ENCODE peak calls at places on chromosomes 1 and 21, in six cellular contexts. V is K562, J is SK-N-SH, N is H1, R is HCT116, T is HepG2. X is an unnamed sample.

GRCh38 chr1:63886348-63886747 is 112.5 kb downstream of the ROR1 start:
- DNase-seq in V (no peak), J (no peak), N (no peak), R (no peak), T (no peak), X (no peak)

GRCh38 chr1:109369167-109369746 is 28.5 kb downstream of the SORT1 start:
- DNase-seq in V (no peak), J (no peak), N (no peak), R (no peak), T (no peak), X (no peak)

GRCh38 chr21:35223480-35224156 is 174.5 kb upstream of the RUNX1 start:
- DNase-seq in V (no peak), J (no peak), N (no peak), R (no peak), T (no peak), X (no peak)

GRCh38 chr1:156625436-156626078 is 6.3 kb downstream of the HAPLN2 start:
- DNase-seq in V (peak), J (peak), N (peak), R (no peak), T (no peak), X (no peak)

GRCh38 chr1:53581476-53581875 is 122.3 kb downstream of the DMRTB1 start:
- DNase-seq in V (no peak), J (no peak), N (no peak), R (no peak), T (no peak), X (no peak)

GRCh38 chr1:8077120-8077573 is 51.0 kb upstream of the ERRFI1 start:
- DNase-seq in V (peak), J (no peak), N (no peak), R (peak), T (peak), X (no peak)

GRCh38 chr1:235852887-235853286 is 13.8 kb downstream of the LYST start:
- DNase-seq in V (no peak), J (no peak), N (no peak), R (no peak), T (no peak), X (no peak)

GRCh38 chr1:156097499-156098178 is 15.4 kb upstream of the MEX3A start:
- DNase-seq in V (no peak), J (no peak), N (no peak), R (no peak), T (no peak), X (no peak)

GRCh38 chr1:147641695-147642592 is 28.4 kb downstream of the ACP6 start:
- DNase-seq in V (peak), J (peak), N (peak), R (peak), T (peak), X (peak)

GRCh38 chr1:212669102-212669501 is 30.5 kb downstream of the BATF3 start:
- DNase-seq in V (no peak), J (peak), N (peak), R (peak), T (peak), X (no peak)

GRCh38 chr1:53134961-53135734 is 7.3 kb downstream of the SLC1A7 start:
- DNase-seq in V (peak), J (no peak), N (no peak), R (no peak), T (no peak), X (no peak)

GRCh38 chr1:32791881-32792280 is 25.3 kb downstream of the YARS1 start:
- DNase-seq in V (no peak), J (no peak), N (no peak), R (no peak), T (no peak), X (no peak)

GRCh38 chr1:5570931-5571330 is 421.3 kb downstream of the NPHP4 start:
- DNase-seq in V (no peak), J (no peak), N (no peak), R (no peak), T (no peak), X (no peak)

GRCh38 chr1:32830092-32830852 is 12.8 kb downstream of the S100PBP start:
- DNase-seq in V (no peak), J (no peak), N (no peak), R (no peak), T (no peak), X (no peak)

GRCh38 chr1:218900621-218901020 is 273.1 kb upstream of the LYPLAL1 start:
- DNase-seq in V (no peak), J (no peak), N (no peak), R (no peak), T (no peak), X (no peak)

GRCh38 chr1:111738436-111739221 is 566 bp downstream of the INKA2 start:
- DNase-seq in V (peak), J (peak), N (peak), R (peak), T (peak), X (no peak)

GRCh38 chr1:156667968-156668709 is 9.1 kb downstream of the NES start:
- DNase-seq in V (no peak), J (no peak), N (peak), R (no peak), T (no peak), X (no peak)

GRCh38 chr21:34886554-34887385 is 162.3 kb downstream of the RUNX1 start:
- DNase-seq in V (peak), J (peak), N (peak), R (no peak), T (no peak), X (no peak)

GRCh38 chr1:220751130-220751529 is 3.0 kb downstream of the MTARC2 start:
- DNase-seq in V (no peak), J (no peak), N (no peak), R (no peak), T (no peak), X (no peak)

GRCh38 chr1:197806718-197807117 is 31.4 kb upstream of the DENND1B start:
- DNase-seq in V (no peak), J (no peak), N (no peak), R (no peak), T (no peak), X (no peak)

GRCh38 chr1:24309762-24310485 is 9.2 kb upstream of the GRHL3 start:
- DNase-seq in V (no peak), J (no peak), N (no peak), R (no peak), T (no peak), X (no peak)

GRCh38 chr21:45541221-45542039 is 810 bp downstream of the SLC19A1 start:
- DNase-seq in V (peak), J (peak), N (peak), R (peak), T (no peak), X (no peak)

GRCh38 chr1:115373305-115373704 is 35.3 kb upstream of the NGF start:
- DNase-seq in V (no peak), J (no peak), N (no peak), R (no peak), T (no peak), X (no peak)

GRCh38 chr1:31483012-31483946 is 70.3 kb downstream of the SERINC2 start:
- DNase-seq in V (no peak), J (no peak), N (no peak), R (no peak), T (no peak), X (no peak)

GRCh38 chr1:214165850-214166374 is 115.0 kb upstream of the SMYD2 start:
- DNase-seq in V (no peak), J (peak), N (no peak), R (no peak), T (no peak), X (no peak)

GRCh38 chr1:20343149-20343936 is 52.7 kb downstream of the VWA5B1 start:
- DNase-seq in V (peak), J (peak), N (peak), R (no peak), T (no peak), X (no peak)

GRCh38 chr1:72197786-72198185 is 84.6 kb downstream of the NEGR1 start:
- DNase-seq in V (no peak), J (no peak), N (no peak), R (no peak), T (no peak), X (no peak)

GRCh38 chr1:20476260-20477038 is 9.6 kb downstream of the CAMK2N1 start:
- DNase-seq in V (peak), J (peak), N (peak), R (no peak), T (peak), X (no peak)

GRCh38 chr1:218383681-218384080 is 38.5 kb downstream of the TGFB2 start:
- DNase-seq in V (no peak), J (no peak), N (no peak), R (no peak), T (no peak), X (no peak)

GRCh38 chr1:212368073-212368484 is 46.6 kb downstream of the PACC1 start:
- DNase-seq in V (peak), J (peak), N (peak), R (peak), T (peak), X (peak)

GRCh38 chr1:201015551-201016091 is 7.9 kb downstream of the KIF21B start:
- DNase-seq in V (peak), J (peak), N (no peak), R (no peak), T (no peak), X (no peak)

GRCh38 chr1:201016943-201017827 is 6.3 kb downstream of the KIF21B start:
- DNase-seq in V (no peak), J (peak), N (no peak), R (no peak), T (no peak), X (no peak)

GRCh38 chr1:201016211-201016651 is 7.3 kb downstream of the KIF21B start:
- DNase-seq in V (peak), J (peak), N (no peak), R (no peak), T (no peak), X (no peak)

GRCh38 chr1:201019321-201019977 is 4.1 kb downstream of the KIF21B start:
- DNase-seq in V (peak), J (no peak), N (no peak), R (peak), T (peak), X (no peak)

GRCh38 chr1:201017828-201018163 is 5.7 kb downstream of the KIF21B start:
- DNase-seq in V (no peak), J (no peak), N (no peak), R (no peak), T (no peak), X (no peak)
- H3K27ac ChIP-seq in V (no peak), J (no peak), N (no peak), R (no peak), T (no peak), X (no peak)

GRCh38 chr1:209800984-209801834 is 4.7 kb downstream of the IRF6 start:
- DNase-seq in V (no peak), J (peak), N (no peak), R (no peak), T (no peak), X (no peak)
- TF ChIP-seq SIN3A in V (no peak), J (no peak), N (no peak), R (no peak), T (no peak), X (no peak)

GRCh38 chr1:94299627-94300552 is 62.5 kb upstream of the ARHGAP29 start:
- DNase-seq in V (no peak), J (no peak), N (no peak), R (peak), T (peak), X (no peak)

GRCh38 chr1:94298861-94299260 is 61.5 kb upstream of the ARHGAP29 start:
- DNase-seq in V (no peak), J (no peak), N (no peak), R (no peak), T (peak), X (no peak)

GRCh38 chr1:94301186-94301585 is 63.8 kb upstream of the ARHGAP29 start:
- DNase-seq in V (no peak), J (no peak), N (no peak), R (no peak), T (no peak), X (no peak)

GRCh38 chr1:94302497-94302896 is 65.1 kb upstream of the ARHGAP29 start:
- DNase-seq in V (no peak), J (no peak), N (no peak), R (no peak), T (no peak), X (no peak)

GRCh38 chr1:94300731-94301130 is 63.3 kb upstream of the ARHGAP29 start:
- DNase-seq in V (no peak), J (no peak), N (no peak), R (no peak), T (no peak), X (no peak)
- H3K27ac ChIP-seq in V (no peak), J (no peak), N (no peak), R (peak), T (no peak), X (peak)

DNA sequence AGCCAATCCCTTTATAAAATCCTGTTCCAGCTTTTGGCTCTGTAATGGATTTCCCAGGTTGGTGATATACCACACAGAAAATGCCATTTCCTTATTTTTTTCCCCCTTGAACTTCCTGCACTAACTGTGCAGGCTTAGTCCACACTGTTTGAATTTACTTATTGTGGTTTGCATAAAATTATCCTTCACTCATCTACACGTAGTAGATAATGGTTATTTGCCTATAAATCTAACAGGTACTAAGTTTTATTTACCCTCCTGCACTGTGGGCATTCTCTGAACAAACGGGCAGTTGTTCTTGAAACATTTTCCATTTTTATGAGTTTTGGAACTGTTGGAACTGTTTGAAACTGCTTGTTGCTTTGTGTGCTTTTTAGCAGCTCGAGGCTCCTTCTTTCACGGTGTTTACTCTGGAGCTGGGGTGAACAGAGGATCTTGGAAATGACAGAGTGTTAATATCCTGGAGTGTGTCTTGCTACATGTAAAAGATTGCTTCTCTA is 23.0 kb upstream of the KIFAP3 start:
- DNase-seq in V (no peak), J (no peak), N (no peak), R (no peak), T (no peak), X (no peak)
- TF ChIP-seq SIN3A in V (no peak), J (no peak), N (no peak), R (no peak), T (no peak), X (no peak)

GRCh38 chr1:225880636-225881035 is 1.5 kb downstream of the TMEM63A start:
- DNase-seq in V (no peak), J (no peak), N (no peak), R (no peak), T (peak), X (no peak)
- H3K27ac ChIP-seq in V (peak), J (no peak), N (no peak), R (no peak), T (peak), X (peak)

GRCh38 chr1:206588492-206588891 is 23.8 kb downstream of the EIF2D start:
- DNase-seq in V (no peak), J (no peak), N (no peak), R (no peak), T (no peak), X (no peak)
- TF ChIP-seq SIN3A in V (no peak), J (no peak), N (no peak), R (no peak), T (no peak), X (no peak)

GRCh38 chr1:12146343-12147112 is 20.3 kb upstream of the TNFRSF1B start:
- DNase-seq in V (no peak), J (no peak), N (no peak), R (no peak), T (no peak), X (no peak)

GRCh38 chr1:12144236-12144635 is 22.6 kb upstream of the TNFRSF1B start:
- DNase-seq in V (no peak), J (no peak), N (no peak), R (no peak), T (no peak), X (no peak)

GRCh38 chr1:12147116-12147753 is 19.6 kb upstream of the TNFRSF1B start:
- DNase-seq in V (no peak), J (no peak), N (no peak), R (no peak), T (no peak), X (no peak)

GRCh38 chr1:12144969-12145368 is 21.8 kb upstream of the TNFRSF1B start:
- DNase-seq in V (no peak), J (no peak), N (no peak), R (no peak), T (no peak), X (no peak)

DNA sequence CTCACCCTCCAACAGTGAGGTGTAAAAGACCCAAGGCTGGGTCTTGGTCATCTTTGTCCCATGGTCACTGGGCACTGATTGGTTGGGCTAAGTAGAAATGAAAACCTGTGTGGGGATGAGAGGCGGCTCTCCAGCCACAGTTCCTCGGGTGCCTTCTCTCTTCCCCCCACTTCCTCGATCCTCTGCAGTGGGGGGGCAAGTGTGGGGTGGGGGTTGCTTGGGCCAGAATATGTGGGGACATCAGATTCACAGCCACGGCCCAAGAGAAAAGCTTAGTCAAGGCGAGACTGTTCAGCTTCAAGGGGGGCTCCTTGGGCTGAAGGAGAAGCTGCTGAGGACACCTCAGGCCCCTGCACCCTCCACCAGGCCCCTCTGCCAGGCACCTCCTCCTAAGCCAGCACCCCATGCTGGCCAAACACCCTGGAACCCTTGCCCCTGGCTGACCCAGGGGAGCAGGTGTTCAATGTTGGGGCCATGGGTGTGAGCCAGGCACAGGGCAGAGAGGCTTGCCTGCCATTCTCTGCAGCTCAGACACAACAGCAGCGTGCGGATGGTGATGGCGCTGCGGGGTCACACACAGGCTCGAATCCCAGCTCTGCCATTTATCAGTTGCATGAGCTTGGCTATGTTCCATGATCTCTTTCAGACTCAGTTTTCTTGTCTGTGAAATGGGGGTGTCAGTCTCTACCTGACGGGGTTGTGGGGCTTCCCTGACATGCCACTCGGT is 21.0 kb upstream of the TNFRSF1B start:
- DNase-seq in V (no peak), J (no peak), N (no peak), R (no peak), T (no peak), X (no peak)
- H3K27ac ChIP-seq in V (no peak), J (no peak), N (no peak), R (no peak), T (no peak), X (no peak)

GRCh38 chr1:79129914-79130313 is 123.4 kb upstream of the ADGRL4 start:
- DNase-seq in V (no peak), J (peak), N (no peak), R (no peak), T (no peak), X (no peak)

GRCh38 chr1:79131626-79132025 is 125.1 kb upstream of the ADGRL4 start:
- DNase-seq in V (no peak), J (no peak), N (no peak), R (no peak), T (no peak), X (no peak)

GRCh38 chr1:79124756-79125155 is 118.2 kb upstream of the ADGRL4 start:
- DNase-seq in V (no peak), J (no peak), N (no peak), R (no peak), T (no peak), X (no peak)

GRCh38 chr1:79133703-79134258 is 127.3 kb upstream of the ADGRL4 start:
- DNase-seq in V (no peak), J (no peak), N (no peak), R (no peak), T (no peak), X (no peak)

GRCh38 chr1:79128726-79129125 is 122.2 kb upstream of the ADGRL4 start:
- DNase-seq in V (no peak), J (peak), N (no peak), R (no peak), T (no peak), X (peak)
- TF ChIP-seq SIN3A in V (no peak), J (no peak), N (no peak), R (no peak), T (no peak), X (no peak)

GRCh38 chr1:15733218-15733725 is 2.8 kb upstream of the SLC25A34 start:
- DNase-seq in V (no peak), J (no peak), N (no peak), R (no peak), T (no peak), X (no peak)

GRCh38 chr1:15733726-15734226 is 2.3 kb upstream of the SLC25A34 start:
- DNase-seq in V (no peak), J (no peak), N (no peak), R (no peak), T (no peak), X (no peak)

GRCh38 chr1:15734901-15735300 is 1.2 kb upstream of the SLC25A34 start:
- DNase-seq in V (no peak), J (no peak), N (no peak), R (no peak), T (peak), X (no peak)

GRCh38 chr1:15735304-15736034 is 589 bp upstream of the SLC25A34 start:
- DNase-seq in V (no peak), J (no peak), N (no peak), R (no peak), T (no peak), X (no peak)

GRCh38 chr1:15734296-15734695 is 1.8 kb upstream of the SLC25A34 start:
- DNase-seq in V (no peak), J (no peak), N (no peak), R (no peak), T (no peak), X (no peak)
- H3K27ac ChIP-seq in V (no peak), J (no peak), N (no peak), R (no peak), T (no peak), X (no peak)

GRCh38 chr1:162040657-162041056 is 17.0 kb upstream of the OLFML2B start:
- DNase-seq in V (no peak), J (no peak), N (no peak), R (peak), T (peak), X (no peak)
- TF ChIP-seq SIN3A in V (no peak), J (no peak), N (no peak), R (no peak), T (no peak), X (no peak)

X was measured in Panc1.